ENCODE peak calls at places on chromosomes 16 and 17, in four cellular contexts. Z, R, T and B are unnamed samples.

GRCh38 chr16:3235856-3236669 is 1.1 kb upstream of the ZNF200 start:
- DNase-seq in Z (peak), R (no peak), T (no peak), B (peak)

GRCh38 chr17:40341808-40342574 is 22.5 kb downstream of the GJD3 start:
- DNase-seq in Z (peak), R (no peak), T (peak), B (peak)

GRCh38 chr17:17343896-17344506 is 40.8 kb downstream of the NT5M start:
- DNase-seq in Z (no peak), R (no peak), T (no peak), B (no peak)

GRCh38 chr16:89582614-89583196 is 7.1 kb downstream of the CPNE7 start:
- DNase-seq in Z (no peak), R (no peak), T (no peak), B (no peak)

GRCh38 chr17:57612202-57613071 is 132.7 kb downstream of the CCDC182 start:
- DNase-seq in Z (peak), R (peak), T (peak), B (peak)

GRCh38 chr17:61650749-61651148 is 59.7 kb upstream of the NACA2 start:
- DNase-seq in Z (no peak), R (no peak), T (no peak), B (no peak)

GRCh38 chr17:82126479-82127314 is 28.7 kb upstream of the FASN start:
- DNase-seq in Z (no peak), R (no peak), T (no peak), B (no peak)

GRCh38 chr16:80993293-80993691 is 13.4 kb downstream of the CMC2 start:
- DNase-seq in Z (no peak), R (no peak), T (peak), B (no peak)

GRCh38 chr17:8728991-8729390 is 15.6 kb downstream of the CCDC42 start:
- DNase-seq in Z (no peak), R (no peak), T (no peak), B (no peak)

GRCh38 chr17:4064366-4064765 is 78.5 kb downstream of the ZZEF1 start:
- DNase-seq in Z (no peak), R (no peak), T (no peak), B (no peak)

GRCh38 chr17:4073983-4074830 is 68.6 kb downstream of the ZZEF1 start:
- DNase-seq in Z (no peak), R (peak), T (no peak), B (no peak)

GRCh38 chr17:4072487-4073157 is 70.2 kb downstream of the ZZEF1 start:
- DNase-seq in Z (no peak), R (no peak), T (no peak), B (no peak)

GRCh38 chr17:4066210-4066609 is 76.6 kb downstream of the ZZEF1 start:
- DNase-seq in Z (no peak), R (no peak), T (no peak), B (no peak)

DNA sequence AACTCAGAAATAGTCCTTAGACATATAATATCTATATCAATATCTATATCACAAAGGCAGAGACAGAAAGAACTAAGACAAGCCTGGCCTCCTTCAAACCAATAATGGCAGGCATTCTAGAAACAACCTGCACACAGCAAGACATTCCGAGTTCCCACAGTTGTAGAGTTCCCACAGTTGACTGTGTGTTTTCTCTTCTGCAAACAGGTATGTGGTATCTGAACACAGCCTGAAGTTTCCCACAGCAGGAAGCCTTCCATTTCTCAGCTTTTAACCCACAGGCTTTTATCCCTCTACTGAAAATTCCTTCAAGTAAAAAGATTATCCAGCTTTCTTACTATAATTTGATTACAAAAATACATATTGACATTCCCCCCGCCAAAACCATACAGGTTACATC is 73.9 kb downstream of the ZZEF1 start:
- DNase-seq in Z (no peak), R (no peak), T (no peak), B (no peak)
- TF ChIP-seq CBFB in Z (no peak), R (no peak), T (no peak), B (no peak)

DNA sequence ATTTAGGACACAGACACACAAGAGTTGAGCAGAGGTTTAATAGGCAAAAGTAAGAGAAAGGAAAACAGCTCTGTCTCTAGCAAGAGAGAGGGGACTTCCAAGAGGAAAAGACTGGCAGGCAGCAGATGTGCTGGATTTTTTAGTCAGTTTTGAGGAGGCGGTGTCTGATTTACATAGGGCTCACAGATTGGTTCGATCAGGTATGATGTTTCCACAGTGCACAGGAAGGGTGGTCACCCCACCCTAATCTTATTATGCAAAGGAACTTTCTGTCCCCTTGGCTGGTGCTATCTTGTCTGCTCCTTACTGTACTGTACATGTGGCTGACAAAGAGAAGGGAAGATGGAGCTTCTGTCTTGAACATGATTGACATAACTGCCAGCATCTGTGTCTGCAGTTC is 25.3 kb downstream of the BFAR start:
- DNase-seq in Z (no peak), R (peak), T (no peak), B (no peak)
- TF ChIP-seq TCF7 in Z (no peak), R (no peak), T (no peak), B (no peak)

GRCh38 chr16:62041401-62041800 is 5.2 kb upstream of the CDH8 start:
- DNase-seq in Z (no peak), R (no peak), T (peak), B (peak)
- TF ChIP-seq CREM in Z (no peak), R (no peak), T (no peak), B (no peak)

DNA sequence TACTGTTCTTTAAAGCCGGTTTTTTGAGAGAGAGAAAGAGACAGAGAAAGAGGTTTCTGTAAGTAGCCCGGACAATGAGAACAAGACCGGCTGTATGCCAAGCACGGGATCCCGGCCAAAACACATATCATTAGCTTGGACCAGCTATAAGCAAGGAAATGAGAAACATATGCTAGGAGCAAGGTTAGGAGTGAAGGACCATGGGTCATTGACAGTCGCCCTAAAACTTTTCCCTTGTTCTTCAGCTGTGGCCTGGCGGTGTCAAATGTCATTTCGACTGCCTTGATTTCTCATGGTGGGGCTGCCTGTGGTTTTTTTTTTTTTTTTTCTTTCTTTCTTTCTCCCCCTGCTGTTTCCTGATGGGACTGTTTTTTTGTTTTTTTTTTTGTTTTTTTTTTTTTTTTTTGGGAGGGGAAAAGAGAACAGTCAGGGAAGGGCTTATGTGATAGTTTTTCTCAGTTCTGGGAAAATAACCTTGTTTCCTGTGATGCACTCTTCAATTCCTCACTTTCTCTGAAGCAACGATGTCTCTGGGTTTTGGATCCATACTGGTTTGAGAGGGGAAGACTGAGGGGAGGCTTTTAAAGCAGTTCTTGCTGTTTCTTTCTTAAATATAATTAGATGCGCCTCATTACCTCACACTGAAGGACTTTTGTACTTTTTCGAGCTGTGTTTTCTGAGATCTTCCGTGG is 124.8 kb upstream of the ZFHX3 start:
- DNase-seq in Z (peak), R (no peak), T (no peak), B (no peak)
- TF ChIP-seq CBFB in Z (no peak), R (no peak), T (no peak), B (no peak)

GRCh38 chr16:22633794-22634193 is 123.1 kb downstream of the NPIPB5 start:
- DNase-seq in Z (no peak), R (no peak), T (no peak), B (no peak)
- TF ChIP-seq TCF7 in Z (no peak), R (no peak), T (no peak), B (no peak)